ENCODE peak calls at places on chromosomes 3 and 15, in five cellular contexts. D is psoas muscle, Y is GM04504, N is cardiac muscle cell, J is nephron progenitor cell. U is an unnamed sample.

GRCh38 chr3:143201066-143201465 is 81.5 kb downstream of the CHST2 start:
- DNase-seq in D (no peak), Y (no peak), N (no peak), J (no peak), U (no peak)

GRCh38 chr15:31278544-31279220 is 48.0 kb upstream of the KLF13 start:
- DNase-seq in D (no peak), Y (no peak), N (no peak), J (no peak), U (no peak)

GRCh38 chr15:45121706-45122417 is 7.7 kb downstream of the DUOXA2 start:
- DNase-seq in D (no peak), Y (peak; percentile 59), N (peak; percentile 72), J (no peak), U (no peak)

GRCh38 chr3:172289583-172289982 is 158.7 kb downstream of the GHSR start:
- DNase-seq in D (no peak), Y (no peak), N (no peak), J (no peak), U (no peak)

GRCh38 chr3:46628980-46629379 is 16.7 kb downstream of the FAM240A start:
- DNase-seq in D (no peak), Y (no peak), N (no peak), J (no peak), U (no peak)

GRCh38 chr3:73508330-73508954 is 116.3 kb downstream of the PDZRN3 start:
- DNase-seq in D (no peak), Y (no peak), N (peak; percentile 80), J (peak; percentile 55), U (no peak)

GRCh38 chr15:64808785-64809453 is 16.5 kb downstream of the PIF1 start:
- DNase-seq in D (no peak), Y (no peak), N (no peak), J (no peak), U (no peak)

GRCh38 chr3:111081008-111081545 is 9.5 kb downstream of the NECTIN3 start:
- DNase-seq in D (no peak), Y (no peak), N (peak; percentile 24), J (no peak), U (no peak)

GRCh38 chr15:81950841-81951414 is 94.9 kb downstream of the MEX3B start:
- DNase-seq in D (no peak), Y (no peak), N (peak; percentile 76), J (no peak), U (no peak)

GRCh38 chr3:5479229-5479799 is 291.8 kb downstream of the EDEM1 start:
- DNase-seq in D (no peak), Y (no peak), N (no peak), J (no peak), U (no peak)